ENCODE peak calls at places on chromosomes 5 and 9, in four cellular contexts. One of them, this sample, is unnamed.

GRCh38 chr5:34655354-34655991 is 655 bp upstream of the RAI14 start:
- DNase-seq in GM12878: no peak
- DNase-seq in K562: peak; percentile 78
- DNase-seq in HepG2: peak; percentile 33
- DNase-seq in this sample: peak; percentile 45

GRCh38 chr5:102858808-102859207 is 103.7 kb downstream of the PAM start:
- DNase-seq in HepG2: no peak
- DNase-seq in GM12878: no peak
- DNase-seq in K562: no peak
- DNase-seq in this sample: no peak

GRCh38 chr9:101383361-101383760 is 1.4 kb downstream of the BAAT start:
- DNase-seq in K562: no peak
- DNase-seq in GM12878: no peak
- DNase-seq in HepG2: no peak
- DNase-seq in this sample: no peak

GRCh38 chr9:137802021-137802420 is 75.6 kb upstream of the CACNA1B start:
- DNase-seq in HepG2: no peak
- DNase-seq in K562: no peak
- DNase-seq in GM12878: no peak
- DNase-seq in this sample: no peak

GRCh38 chr5:56306433-56307150 is 73.5 kb upstream of the ANKRD55 start:
- DNase-seq in HepG2: no peak
- DNase-seq in GM12878: no peak
- DNase-seq in K562: no peak
- DNase-seq in this sample: no peak

GRCh38 chr9:90296539-90296938 is 346.1 kb downstream of the DIRAS2 start:
- DNase-seq in HepG2: no peak
- DNase-seq in K562: no peak
- DNase-seq in GM12878: no peak
- DNase-seq in this sample: no peak

GRCh38 chr5:172766287-172767104 is 4.5 kb downstream of the DUSP1 start:
- DNase-seq in K562: no peak
- DNase-seq in GM12878: no peak
- DNase-seq in HepG2: peak; percentile 86
- DNase-seq in this sample: no peak

GRCh38 chr9:109161471-109161870 is 5.6 kb downstream of the FRRS1L start:
- DNase-seq in K562: no peak
- DNase-seq in HepG2: no peak
- DNase-seq in GM12878: no peak
- DNase-seq in this sample: no peak

GRCh38 chr5:157352756-157353340 is 86.9 kb downstream of the CYFIP2 start:
- DNase-seq in HepG2: no peak
- DNase-seq in K562: no peak
- DNase-seq in GM12878: no peak
- DNase-seq in this sample: no peak

GRCh38 chr9:132878695-132879064 is at the start of gene SPACA9:
- DNase-seq in HepG2: no peak
- DNase-seq in GM12878: no peak
- DNase-seq in K562: peak; percentile 55
- DNase-seq in this sample: peak; percentile 72

GRCh38 chr9:97557606-97558095 is 56.2 kb downstream of the TMOD1 start:
- DNase-seq in K562: no peak
- DNase-seq in HepG2: no peak
- DNase-seq in GM12878: no peak
- DNase-seq in this sample: no peak

GRCh38 chr9:1005043-1005667 is 28.7 kb downstream of the DMRT3 start:
- DNase-seq in GM12878: peak; percentile 53
- DNase-seq in K562: peak; percentile 36
- DNase-seq in HepG2: peak; percentile 47
- DNase-seq in this sample: no peak

GRCh38 chr9:111038336-111039202 is at the start of gene LPAR1:
- DNase-seq in K562: no peak
- DNase-seq in GM12878: no peak
- DNase-seq in HepG2: no peak
- DNase-seq in this sample: peak; percentile 42

DNA sequence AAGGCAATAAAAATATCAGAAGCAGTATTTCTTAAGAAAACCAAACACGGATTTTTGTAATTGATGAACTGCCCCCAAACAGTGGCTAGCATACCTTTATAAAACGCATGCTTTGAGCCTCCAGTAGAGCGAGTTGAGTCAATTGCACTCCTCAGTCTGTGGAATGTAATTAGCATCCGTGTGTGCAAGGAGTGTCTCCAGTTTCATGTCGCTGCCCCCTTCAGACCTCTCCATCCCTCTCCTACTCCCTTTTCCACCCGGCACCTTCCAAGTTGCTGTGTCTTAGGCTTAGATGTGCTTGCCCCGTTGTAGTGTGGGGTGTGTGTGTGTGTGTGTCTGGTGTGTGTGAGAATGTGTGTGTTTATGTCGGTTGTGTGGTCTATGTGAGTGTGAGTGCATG is 58.1 kb upstream of the CKS2 start:
- DNase-seq in GM12878: no peak
- DNase-seq in HepG2: no peak
- DNase-seq in K562: no peak
- DNase-seq in this sample: no peak
- TF ChIP-seq TARDBP in GM12878: no peak
- TF ChIP-seq TARDBP in HepG2: no peak
- TF ChIP-seq TARDBP in K562: no peak
- TF ChIP-seq TARDBP in this sample: no peak

DNA sequence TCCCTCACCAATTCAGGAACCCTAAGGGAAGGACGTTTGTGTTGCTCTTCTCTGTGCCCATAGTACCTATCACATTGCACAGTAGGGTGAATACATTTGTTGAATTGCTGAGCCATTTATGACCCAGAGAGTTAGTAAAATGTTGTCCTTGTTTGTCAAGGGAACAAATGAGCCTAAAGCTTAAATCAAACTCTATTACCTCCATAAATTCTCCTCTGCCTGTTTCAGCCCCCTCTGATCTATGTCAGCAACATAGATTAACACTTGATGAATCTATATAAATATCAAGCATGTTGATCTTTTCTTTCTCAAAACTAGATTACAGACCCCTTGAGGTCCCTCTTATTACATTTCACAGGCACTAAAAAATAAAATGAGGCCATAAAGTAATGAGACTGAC is 7.1 kb downstream of the SLC1A1 start:
- DNase-seq in HepG2: no peak
- DNase-seq in K562: no peak
- DNase-seq in GM12878: no peak
- DNase-seq in this sample: no peak
- TF ChIP-seq TARDBP in HepG2: no peak
- TF ChIP-seq TARDBP in K562: no peak
- TF ChIP-seq TARDBP in GM12878: no peak
- TF ChIP-seq TARDBP in this sample: no peak

DNA sequence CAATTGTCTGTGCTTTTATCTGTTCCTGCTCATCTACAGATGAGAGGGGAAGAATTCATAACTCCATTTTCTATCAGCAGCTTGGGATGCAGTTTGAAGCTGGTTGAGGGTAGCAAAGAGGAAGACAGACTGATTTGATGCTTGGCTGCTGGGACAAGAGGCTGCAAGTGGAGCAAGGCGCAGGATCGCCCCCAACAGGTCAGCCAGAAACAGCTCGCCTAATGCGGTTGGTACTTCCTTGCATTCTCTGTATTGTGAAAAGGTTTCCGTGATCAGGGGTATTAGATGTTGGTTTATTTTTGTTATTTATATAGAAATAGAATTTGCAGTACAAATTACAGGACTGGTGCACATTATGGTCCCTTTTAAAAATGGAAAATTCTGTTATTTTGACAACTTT is 40.6 kb downstream of the ZNF883 start:
- DNase-seq in K562: peak; percentile 13
- DNase-seq in GM12878: no peak
- DNase-seq in HepG2: peak; percentile 5
- DNase-seq in this sample: peak; percentile 35
- TF ChIP-seq TARDBP in K562: no peak
- TF ChIP-seq TARDBP in GM12878: no peak
- TF ChIP-seq TARDBP in HepG2: no peak
- TF ChIP-seq TARDBP in this sample: no peak

GRCh38 chr9:131117762-131118145 is 7.6 kb upstream of the NUP214 start:
- DNase-seq in HepG2: no peak
- DNase-seq in GM12878: no peak
- DNase-seq in K562: no peak
- DNase-seq in this sample: no peak

GRCh38 chr9:131113655-131114563 is 11.5 kb upstream of the NUP214 start:
- DNase-seq in K562: no peak
- DNase-seq in GM12878: no peak
- DNase-seq in HepG2: no peak
- DNase-seq in this sample: no peak

GRCh38 chr9:131116281-131117101 is 8.9 kb upstream of the NUP214 start:
- DNase-seq in HepG2: no peak
- DNase-seq in K562: no peak
- DNase-seq in GM12878: no peak
- DNase-seq in this sample: no peak

GRCh38 chr9:131119600-131119999 is 5.8 kb upstream of the NUP214 start:
- DNase-seq in K562: no peak
- DNase-seq in HepG2: no peak
- DNase-seq in GM12878: no peak
- DNase-seq in this sample: no peak

DNA sequence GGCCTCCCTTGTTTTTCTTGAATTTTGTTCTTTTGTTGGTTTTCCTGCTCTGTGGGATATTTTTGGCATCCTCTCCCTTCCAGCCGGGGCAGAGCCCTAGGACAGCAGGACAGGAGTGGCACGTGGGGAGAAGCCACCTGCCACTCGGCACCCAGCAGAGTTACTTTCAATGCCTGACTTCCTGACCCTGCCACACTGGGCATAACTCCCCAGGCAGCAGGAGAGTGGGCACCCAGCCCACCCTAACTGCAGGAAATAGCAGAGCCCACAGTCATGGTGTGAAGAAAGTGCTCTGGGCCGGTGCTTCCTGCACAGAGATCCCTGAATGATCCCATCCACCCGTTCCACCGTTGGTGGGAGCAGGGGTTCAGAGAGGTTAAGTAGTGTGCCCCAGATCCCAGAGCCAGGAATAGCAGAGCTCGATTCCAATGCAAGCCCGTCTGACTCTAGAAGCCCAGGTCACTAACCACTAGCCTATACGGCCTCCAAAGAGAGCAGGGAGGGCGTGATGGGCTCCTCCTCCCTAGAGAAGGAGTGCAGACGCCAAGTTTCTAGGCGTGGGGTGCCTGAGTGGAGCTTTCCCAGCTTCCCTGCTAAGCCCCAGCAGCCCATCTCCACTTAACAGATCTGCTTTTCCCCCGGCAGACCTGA is 8.2 kb upstream of the NUP214 start:
- DNase-seq in GM12878: no peak
- DNase-seq in K562: no peak
- DNase-seq in HepG2: no peak
- DNase-seq in this sample: no peak
- TF ChIP-seq TARDBP in GM12878: no peak
- TF ChIP-seq TARDBP in K562: no peak
- TF ChIP-seq TARDBP in HepG2: no peak
- TF ChIP-seq TARDBP in this sample: no peak

GRCh38 chr5:98031496-98031895 is 742.0 kb upstream of the RGMB start:
- DNase-seq in K562: no peak
- DNase-seq in HepG2: no peak
- DNase-seq in GM12878: peak; percentile 2
- DNase-seq in this sample: no peak
- TF ChIP-seq TARDBP in K562: no peak
- TF ChIP-seq TARDBP in HepG2: no peak
- TF ChIP-seq TARDBP in GM12878: no peak
- TF ChIP-seq TARDBP in this sample: no peak

GRCh38 chr9:81801190-81801589 is 111.8 kb upstream of the TLE1 start:
- DNase-seq in HepG2: no peak
- DNase-seq in GM12878: no peak
- DNase-seq in K562: no peak
- DNase-seq in this sample: peak; percentile 20
- TF ChIP-seq TARDBP in HepG2: no peak
- TF ChIP-seq TARDBP in GM12878: no peak
- TF ChIP-seq TARDBP in K562: no peak
- TF ChIP-seq TARDBP in this sample: no peak